ENCODE peak calls at places on chromosomes 16 and 17, in six cellular contexts. Z, C, X, P, V and R are unnamed samples.

GRCh38 chr17:13204607-13205237 is 186.9 kb upstream of the ELAC2 start:
- DNase-seq in Z (no peak), C (no peak), X (no peak), P (no peak), V (peak; percentile 17), R (no peak)

GRCh38 chr17:41624208-41625101 is at the start of gene KRT17:
- DNase-seq in Z (no peak), C (no peak), X (no peak), P (no peak), V (peak; percentile 99), R (no peak)

GRCh38 chr16:15993946-15994665 is 44.7 kb downstream of the ABCC1 start:
- DNase-seq in Z (no peak), C (no peak), X (peak; percentile 58), P (no peak), V (no peak), R (no peak)

GRCh38 chr16:50553731-50554360 is 5.7 kb downstream of the NKD1 start:
- DNase-seq in Z (no peak), C (no peak), X (no peak), P (no peak), V (no peak), R (no peak)

GRCh38 chr16:10878328-10878643 is 1.3 kb downstream of the CIITA start:
- DNase-seq in Z (no peak), C (no peak), X (no peak), P (no peak), V (no peak), R (no peak)

GRCh38 chr17:64066709-64067108 is 46.3 kb upstream of the ICAM2 start:
- DNase-seq in Z (peak; percentile 23), C (no peak), X (no peak), P (no peak), V (no peak), R (peak; percentile 68)

GRCh38 chr16:2178321-2179106 is 17.9 kb downstream of the CASKIN1 start:
- DNase-seq in Z (peak; percentile 13), C (no peak), X (no peak), P (peak; percentile 95), V (no peak), R (peak; percentile 17)

GRCh38 chr17:32763855-32764439 is 113.0 kb downstream of the MYO1D start:
- DNase-seq in Z (no peak), C (no peak), X (no peak), P (no peak), V (no peak), R (no peak)

GRCh38 chr16:2186505-2186904 is 9.9 kb downstream of the CASKIN1 start:
- DNase-seq in Z (no peak), C (no peak), X (no peak), P (no peak), V (no peak), R (no peak)

GRCh38 chr17:74296548-74296936 is 22.5 kb downstream of the DNAI2 start:
- DNase-seq in Z (no peak), C (peak; percentile 62), X (peak; percentile 73), P (peak; percentile 58), V (peak; percentile 29), R (no peak)

GRCh38 chr17:72884066-72884465 is 208.4 kb downstream of the SLC39A11 start:
- DNase-seq in Z (no peak), C (no peak), X (no peak), P (no peak), V (no peak), R (no peak)

GRCh38 chr16:5350118-5350517 is 252.5 kb upstream of the EEF2KMT start:
- DNase-seq in Z (no peak), C (no peak), X (no peak), P (no peak), V (no peak), R (no peak)

GRCh38 chr16:50265260-50265659 is 1.1 kb upstream of the ADCY7 start:
- DNase-seq in Z (no peak), C (no peak), X (no peak), P (no peak), V (no peak), R (peak; percentile 35)

GRCh38 chr16:84585886-84586285 is 32.0 kb downstream of the COTL1 start:
- DNase-seq in Z (no peak), C (no peak), X (no peak), P (peak; percentile 84), V (no peak), R (no peak)

GRCh38 chr17:49210158-49211029 is at the start of the genes ABI3 and GNGT2:
- DNase-seq in Z (no peak), C (peak; percentile 41), X (peak; percentile 73), P (peak; percentile 60), V (no peak), R (peak; percentile 53)

GRCh38 chr17:67546578-67547527 is 169.8 kb downstream of the PITPNC1 start:
- DNase-seq in Z (no peak), C (peak; percentile 54), X (peak; percentile 75), P (no peak), V (no peak), R (no peak)

GRCh38 chr17:15377608-15378007 is 36.2 kb upstream of the TEKT3 start:
- DNase-seq in Z (no peak), C (no peak), X (no peak), P (no peak), V (no peak), R (no peak)

GRCh38 chr17:55171634-55172328 is 93.0 kb upstream of the HLF start:
- DNase-seq in Z (no peak), C (no peak), X (no peak), P (no peak), V (no peak), R (no peak)

GRCh38 chr17:42878123-42878880 is 22.3 kb upstream of the G6PC1 start:
- DNase-seq in Z (no peak), C (no peak), X (no peak), P (peak; percentile 87), V (no peak), R (no peak)

GRCh38 chr16:84834403-84834772 is 14.6 kb downstream of the CRISPLD2 start:
- DNase-seq in Z (no peak), C (no peak), X (no peak), P (no peak), V (no peak), R (no peak)

GRCh38 chr17:38892083-38892482 is 22.2 kb downstream of the LASP1 start:
- DNase-seq in Z (no peak), C (no peak), X (no peak), P (no peak), V (no peak), R (no peak)

GRCh38 chr16:53912155-53912554 is 208.2 kb downstream of the FTO start:
- DNase-seq in Z (peak; percentile 25), C (no peak), X (no peak), P (no peak), V (peak; percentile 89), R (peak; percentile 17)

GRCh38 chr16:28964527-28964926 is 10.1 kb upstream of the SPNS1 start:
- DNase-seq in Z (no peak), C (no peak), X (no peak), P (no peak), V (no peak), R (no peak)

GRCh38 chr17:76432004-76432403 is 20.9 kb downstream of the UBE2O start:
- DNase-seq in Z (no peak), C (no peak), X (no peak), P (no peak), V (no peak), R (no peak)

GRCh38 chr17:76432712-76433336 is 20.1 kb downstream of the UBE2O start:
- DNase-seq in Z (no peak), C (no peak), X (no peak), P (no peak), V (no peak), R (no peak)

GRCh38 chr17:76433693-76434092 is 19.3 kb downstream of the UBE2O start:
- DNase-seq in Z (no peak), C (no peak), X (no peak), P (no peak), V (no peak), R (no peak)

GRCh38 chr17:76437467-76438402 is 15.2 kb downstream of the UBE2O start:
- DNase-seq in Z (no peak), C (no peak), X (no peak), P (no peak), V (peak; percentile 9), R (no peak)

DNA sequence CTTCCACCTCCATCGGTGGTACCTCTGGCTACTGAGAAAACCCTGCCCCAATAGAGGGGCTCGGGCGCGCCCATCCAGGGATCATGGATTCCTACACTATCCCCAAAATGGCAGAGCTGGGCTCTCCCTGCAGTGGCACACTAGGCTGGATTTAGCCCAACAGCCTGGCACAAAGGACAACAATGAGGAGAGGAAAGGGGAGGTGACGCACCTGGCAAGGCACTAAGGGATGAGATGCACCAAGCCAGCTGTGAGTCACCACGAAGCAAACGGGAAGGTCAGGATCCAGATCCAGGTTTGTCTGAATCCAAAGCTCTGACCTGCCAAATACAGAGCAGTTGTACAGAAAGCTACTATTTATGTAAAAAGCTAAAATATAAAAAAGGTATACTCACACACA is 18.1 kb downstream of the UBE2O start:
- DNase-seq in Z (no peak), C (no peak), X (no peak), P (no peak), V (no peak), R (no peak)
- H3K4me1 ChIP-seq in Z (no peaks in the 10 kb centered on the region), C (peaks cover 74% of the 10 kb centered on the region), X (peaks cover 10% of the 10 kb centered on the region), P (peaks cover 14% of the 10 kb centered on the region), V (no peaks in the 10 kb centered on the region), R (peaks cover 4% of the 10 kb centered on the region)

DNA sequence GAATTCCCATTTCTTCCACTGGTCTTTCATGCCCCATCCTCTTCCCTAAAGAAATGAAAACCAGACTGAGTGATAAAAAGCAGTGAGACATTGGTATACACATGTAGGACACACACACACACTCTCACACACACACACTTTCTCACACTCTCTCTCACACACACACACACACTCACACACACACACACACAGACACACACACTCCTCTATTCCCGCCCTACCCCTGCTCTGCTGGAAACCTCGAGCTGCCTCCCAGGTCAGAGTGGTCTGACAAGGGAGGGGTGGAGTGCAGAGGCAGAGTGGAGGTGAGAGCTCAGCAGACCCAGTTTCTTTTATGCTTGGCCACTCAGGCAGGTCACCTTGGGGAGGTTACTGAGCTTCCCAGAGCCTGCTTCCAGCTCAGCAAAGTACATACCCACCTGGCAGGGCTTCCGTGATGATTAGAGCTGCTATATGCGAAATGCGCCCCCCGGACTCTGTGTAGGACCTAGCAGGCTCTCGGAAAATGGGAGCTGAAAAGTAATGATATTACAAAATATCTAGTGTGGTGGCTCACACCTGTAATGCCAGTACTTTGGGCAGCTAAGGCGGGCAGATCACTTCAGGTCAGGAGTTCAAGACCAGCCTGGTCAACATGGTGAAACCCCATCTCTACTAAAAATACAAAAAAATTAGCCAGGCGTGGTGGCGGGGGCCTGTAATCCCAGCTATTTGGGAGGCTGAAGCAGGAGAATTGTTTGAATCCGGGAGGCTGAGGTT is 30.7 kb downstream of the CCR7 start:
- DNase-seq in Z (no peak), C (no peak), X (no peak), P (no peak), V (no peak), R (no peak)
- H3K4me1 ChIP-seq in Z (peaks cover 87% of the 10 kb centered on the region), C (peaks cover 62% of the 10 kb centered on the region), X (peaks cover 21% of the 10 kb centered on the region), P (peaks cover 6% of the 10 kb centered on the region), V (peaks cover 68% of the 10 kb centered on the region), R (peaks cover 93% of the 10 kb centered on the region)

GRCh38 chr16:24736758-24737157 is 7.3 kb downstream of the TNRC6A start:
- DNase-seq in Z (no peak), C (no peak), X (no peak), P (no peak), V (no peak), R (no peak)
- H3K4me1 ChIP-seq in Z (peaks cover 50% of the 10 kb centered on the region), C (peaks cover 100% of the 10 kb centered on the region), X (peaks cover 13% of the 10 kb centered on the region), P (peaks cover 15% of the 10 kb centered on the region), V (peaks cover 31% of the 10 kb centered on the region), R (peaks cover 78% of the 10 kb centered on the region)

DNA sequence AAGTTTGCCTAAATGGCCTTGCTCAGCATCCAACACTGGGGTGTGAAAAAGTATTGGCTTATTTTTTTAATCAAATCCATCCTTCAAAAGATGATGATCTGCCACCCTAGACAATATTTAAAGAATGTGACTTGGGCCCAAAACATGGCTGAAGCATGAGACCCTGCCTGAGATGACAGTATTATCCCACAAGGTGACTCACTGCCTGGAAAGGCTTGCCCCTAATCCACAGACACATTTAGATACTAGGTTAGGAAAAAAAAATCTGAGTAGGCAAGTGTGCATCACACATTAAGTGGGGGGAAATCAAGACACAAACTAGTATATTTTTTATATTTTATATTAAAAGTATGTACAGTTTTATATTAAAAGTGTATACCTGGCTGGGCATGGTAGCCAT is 38.4 kb downstream of the TOM1L2 start:
- DNase-seq in Z (no peak), C (no peak), X (no peak), P (no peak), V (no peak), R (no peak)
- H3K4me1 ChIP-seq in Z (peaks cover 15% of the 10 kb centered on the region), C (peaks cover 97% of the 10 kb centered on the region), X (peaks cover 33% of the 10 kb centered on the region), P (peaks cover 2% of the 10 kb centered on the region), V (peaks cover 52% of the 10 kb centered on the region), R (peaks cover 24% of the 10 kb centered on the region)